ENCODE peak calls at places on chromosomes 2 and 18, in four cellular contexts. One of them, this sample, is unnamed.

GRCh38 chr2:16051841-16052564 is 111.7 kb downstream of the MYCN start:
- DNase-seq in GM12878: no peak
- DNase-seq in K562: no peak
- DNase-seq in HEK293T: no peak
- DNase-seq in this sample: no peak

GRCh38 chr2:37460866-37461229 is 116.4 kb downstream of the QPCT start:
- DNase-seq in GM12878: no peak
- DNase-seq in K562: no peak
- DNase-seq in HEK293T: no peak
- DNase-seq in this sample: no peak

GRCh38 chr2:55158111-55158814 is 73.8 kb downstream of the CLHC1 start:
- DNase-seq in GM12878: no peak
- DNase-seq in K562: peak
- DNase-seq in HEK293T: no peak
- DNase-seq in this sample: no peak

GRCh38 chr18:73283032-73283431 is 415.2 kb upstream of the NETO1 start:
- DNase-seq in GM12878: no peak
- DNase-seq in K562: no peak
- DNase-seq in HEK293T: no peak
- DNase-seq in this sample: no peak

GRCh38 chr2:236499691-236500573 is 69.7 kb upstream of the ACKR3 start:
- DNase-seq in GM12878: no peak
- DNase-seq in K562: no peak
- DNase-seq in HEK293T: no peak
- DNase-seq in this sample: no peak

GRCh38 chr2:165778653-165779451 is 15.2 kb downstream of the GALNT3 start:
- DNase-seq in GM12878: no peak
- DNase-seq in K562: no peak
- DNase-seq in HEK293T: peak
- DNase-seq in this sample: peak

GRCh38 chr2:190600293-190601103 is 48.4 kb upstream of the NAB1 start:
- DNase-seq in GM12878: no peak
- DNase-seq in K562: no peak
- DNase-seq in HEK293T: no peak
- DNase-seq in this sample: no peak

GRCh38 chr18:46672062-46672970 is 15.3 kb upstream of the LOXHD1 start:
- DNase-seq in GM12878: no peak
- DNase-seq in K562: no peak
- DNase-seq in HEK293T: no peak
- DNase-seq in this sample: no peak

GRCh38 chr2:232372231-232373208 is 6.0 kb upstream of the ALPP start:
- DNase-seq in GM12878: no peak
- DNase-seq in K562: no peak
- DNase-seq in HEK293T: no peak
- DNase-seq in this sample: no peak

GRCh38 chr2:148887349-148888002 is 12.4 kb downstream of the KIF5C start:
- DNase-seq in GM12878: no peak
- DNase-seq in K562: no peak
- DNase-seq in HEK293T: no peak
- DNase-seq in this sample: no peak

GRCh38 chr2:167715932-167716331 is 531.5 kb downstream of the STK39 start:
- DNase-seq in GM12878: no peak
- DNase-seq in K562: no peak
- DNase-seq in HEK293T: no peak
- DNase-seq in this sample: no peak

GRCh38 chr18:32373995-32374394 is 96.7 kb downstream of the GAREM1 start:
- DNase-seq in GM12878: no peak
- DNase-seq in K562: no peak
- DNase-seq in HEK293T: peak
- DNase-seq in this sample: no peak

GRCh38 chr2:228771306-228771705 is 499.8 kb downstream of the PID1 start:
- DNase-seq in GM12878: no peak
- DNase-seq in K562: no peak
- DNase-seq in HEK293T: no peak
- DNase-seq in this sample: no peak
- TF ChIP-seq FOXK2 in GM12878: no peak
- TF ChIP-seq FOXK2 in K562: no peak
- TF ChIP-seq FOXK2 in HEK293T: no peak
- TF ChIP-seq FOXK2 in this sample: no peak

DNA sequence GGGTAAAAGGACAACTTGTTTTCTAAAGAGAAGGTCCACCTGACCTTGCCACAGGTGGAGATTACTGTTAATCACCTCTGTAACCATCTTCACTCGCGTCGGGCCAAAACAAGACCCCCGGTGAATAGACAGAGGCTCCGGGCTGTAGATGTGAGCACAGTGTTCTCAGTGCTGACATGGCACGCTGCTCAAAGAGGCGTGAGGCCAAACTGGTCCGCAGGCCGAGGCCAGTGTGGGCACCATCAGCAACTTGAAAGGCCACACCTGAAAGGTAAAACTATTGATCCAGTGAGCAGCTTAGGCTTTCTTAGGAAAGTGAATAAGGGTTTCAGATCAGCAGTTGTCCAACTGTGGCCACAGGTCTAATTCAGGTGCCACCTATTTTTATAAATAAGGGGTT is 75.1 kb downstream of the MYT1L start:
- DNase-seq in GM12878: no peak
- DNase-seq in K562: no peak
- DNase-seq in HEK293T: no peak
- DNase-seq in this sample: no peak
- TF ChIP-seq FOXK2 in GM12878: no peak
- TF ChIP-seq FOXK2 in K562: no peak
- TF ChIP-seq FOXK2 in HEK293T: no peak
- TF ChIP-seq FOXK2 in this sample: no peak

GRCh38 chr2:10469955-10470568 is 21.9 kb upstream of the ODC1 start:
- DNase-seq in GM12878: no peak
- DNase-seq in K562: no peak
- DNase-seq in HEK293T: no peak
- DNase-seq in this sample: no peak
- TF ChIP-seq FOXK2 in GM12878: no peak
- TF ChIP-seq FOXK2 in K562: no peak
- TF ChIP-seq FOXK2 in HEK293T: no peak
- TF ChIP-seq FOXK2 in this sample: no peak

DNA sequence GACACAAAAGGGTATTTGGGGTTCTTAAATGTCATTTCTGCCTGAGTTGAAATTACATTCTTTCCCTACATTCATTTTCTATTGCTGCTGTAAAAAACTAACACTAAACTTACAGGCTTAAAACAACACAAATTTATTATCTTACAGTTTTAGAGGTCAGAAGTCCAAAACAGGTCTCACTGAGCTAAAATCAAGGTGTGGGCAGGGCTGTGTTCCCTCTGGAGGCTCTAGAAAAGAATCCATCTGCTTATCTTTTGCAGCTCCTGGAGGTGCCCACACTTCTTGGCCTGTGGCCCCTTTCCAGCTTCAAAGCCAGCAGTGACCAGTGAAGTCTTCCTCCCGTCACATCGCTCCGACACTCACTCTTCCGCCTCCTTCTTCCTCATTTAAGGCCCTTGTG is 23.2 kb upstream of the SLC1A4 start:
- DNase-seq in GM12878: no peak
- DNase-seq in K562: no peak
- DNase-seq in HEK293T: no peak
- DNase-seq in this sample: no peak
- TF ChIP-seq FOXK2 in GM12878: no peak
- TF ChIP-seq FOXK2 in K562: no peak
- TF ChIP-seq FOXK2 in HEK293T: no peak
- TF ChIP-seq FOXK2 in this sample: no peak

GRCh38 chr18:39825485-39825884 is 2129.5 kb upstream of the PIK3C3 start:
- DNase-seq in GM12878: no peak
- DNase-seq in K562: no peak
- DNase-seq in HEK293T: no peak
- DNase-seq in this sample: no peak
- TF ChIP-seq FOXK2 in GM12878: no peak
- TF ChIP-seq FOXK2 in K562: no peak
- TF ChIP-seq FOXK2 in HEK293T: no peak
- TF ChIP-seq FOXK2 in this sample: no peak

GRCh38 chr2:97695744-97696143 is 17.6 kb upstream of the ZAP70 start:
- DNase-seq in GM12878: no peak
- DNase-seq in K562: no peak
- DNase-seq in HEK293T: no peak
- DNase-seq in this sample: no peak

GRCh38 chr2:97688062-97688827 is 18.7 kb downstream of the C2orf92 start:
- DNase-seq in GM12878: peak
- DNase-seq in K562: no peak
- DNase-seq in HEK293T: no peak
- DNase-seq in this sample: no peak

GRCh38 chr2:97693476-97693875 is 19.9 kb upstream of the ZAP70 start:
- DNase-seq in GM12878: no peak
- DNase-seq in K562: no peak
- DNase-seq in HEK293T: no peak
- DNase-seq in this sample: no peak

GRCh38 chr2:97691166-97691565 is 21.7 kb downstream of the C2orf92 start:
- DNase-seq in GM12878: no peak
- DNase-seq in K562: no peak
- DNase-seq in HEK293T: no peak
- DNase-seq in this sample: no peak
- TF ChIP-seq FOXK2 in GM12878: no peak
- TF ChIP-seq FOXK2 in K562: no peak
- TF ChIP-seq FOXK2 in HEK293T: no peak
- TF ChIP-seq FOXK2 in this sample: no peak

GRCh38 chr18:27604583-27604982 is 419.5 kb upstream of the CHST9 start:
- DNase-seq in GM12878: no peak
- DNase-seq in K562: no peak
- DNase-seq in HEK293T: no peak
- DNase-seq in this sample: no peak
- TF ChIP-seq FOXK2 in GM12878: no peak
- TF ChIP-seq FOXK2 in K562: no peak
- TF ChIP-seq FOXK2 in HEK293T: no peak
- TF ChIP-seq FOXK2 in this sample: no peak

DNA sequence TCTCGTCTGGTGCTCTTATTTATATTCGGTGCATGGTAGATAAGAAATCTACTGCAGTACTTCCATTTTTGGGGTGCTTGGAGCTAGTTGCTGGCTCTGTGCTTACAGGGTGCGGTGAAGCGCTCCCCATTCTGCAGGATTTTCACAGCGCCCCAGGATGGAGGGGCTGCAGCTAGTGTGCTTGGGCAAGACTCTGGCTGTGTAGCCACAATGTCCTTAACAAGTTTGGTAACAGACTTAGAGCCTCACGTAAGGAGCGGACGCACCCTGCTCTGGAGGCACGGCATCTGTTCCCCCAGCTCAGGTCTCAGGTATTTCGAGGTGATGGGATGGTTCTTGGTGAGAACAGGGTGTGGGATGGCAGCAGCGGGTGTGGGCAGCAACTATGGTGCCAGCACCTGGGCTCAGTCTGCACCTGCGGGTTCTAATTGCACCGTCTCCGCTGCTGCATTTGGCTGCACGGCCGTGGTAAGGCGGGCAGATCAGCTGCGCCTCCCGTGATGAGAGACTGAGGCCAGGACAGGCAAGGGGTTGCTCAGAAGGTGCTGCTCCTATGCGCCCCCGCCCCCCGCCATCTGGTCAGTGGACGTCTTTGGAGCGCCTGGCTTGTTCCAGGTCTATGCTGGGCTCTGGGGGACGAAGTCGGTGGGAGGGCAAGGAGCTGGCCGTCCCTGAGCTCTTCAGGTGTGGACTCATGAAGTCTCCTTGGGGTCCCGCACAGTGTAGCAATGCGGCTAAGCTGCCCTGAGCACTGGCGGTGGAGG is 20.1 kb upstream of the ALLC start:
- DNase-seq in GM12878: no peak
- DNase-seq in K562: no peak
- DNase-seq in HEK293T: no peak
- DNase-seq in this sample: no peak
- TF ChIP-seq FOXK2 in GM12878: no peak
- TF ChIP-seq FOXK2 in K562: no peak
- TF ChIP-seq FOXK2 in HEK293T: no peak
- TF ChIP-seq FOXK2 in this sample: no peak